ENCODE peak calls at places on chromosomes 6 and 20, in eight cellular contexts. L, K, J, P, C, F, G and M are unnamed samples.

GRCh38 chr6:82894653-82895259 is 170.9 kb downstream of the UBE3D start:
- DNase-seq in L (no peak), K (no peak), J (no peak), P (no peak), C (no peak), F (no peak), G (no peak), M (no peak)

GRCh38 chr20:51888186-51888790 is 86.0 kb upstream of the SALL4 start:
- DNase-seq in L (no peak), K (no peak), J (no peak), P (no peak), C (no peak), F (no peak), G (no peak), M (no peak)

GRCh38 chr6:137709424-137710281 is 157.4 kb upstream of the TNFAIP3 start:
- DNase-seq in L (no peak), K (no peak), J (no peak), P (no peak), C (no peak), F (no peak), G (peak; percentile 89), M (no peak)

GRCh38 chr20:50582591-50583234 is 72.5 kb downstream of the PTPN1 start:
- DNase-seq in L (no peak), K (no peak), J (no peak), P (no peak), C (no peak), F (peak; percentile 53), G (no peak), M (no peak)

GRCh38 chr6:146851837-146852236 is 253.1 kb downstream of the ADGB start:
- DNase-seq in L (no peak), K (no peak), J (no peak), P (no peak), C (no peak), F (no peak), G (peak; percentile 44), M (no peak)

GRCh38 chr6:163094881-163095280 is 319.6 kb upstream of the QKI start:
- DNase-seq in L (no peak), K (no peak), J (no peak), P (no peak), C (no peak), F (no peak), G (no peak), M (no peak)

GRCh38 chr6:41074692-41075436 is 2.1 kb downstream of the NFYA start:
- DNase-seq in L (no peak), K (no peak), J (no peak), P (no peak), C (peak; percentile 35), F (no peak), G (no peak), M (no peak)

GRCh38 chr6:70369332-70369950 is 43.9 kb upstream of the FAM135A start:
- DNase-seq in L (peak; percentile 73), K (peak; percentile 45), J (no peak), P (peak; percentile 82), C (peak; percentile 66), F (peak; percentile 63), G (peak; percentile 76), M (no peak)

GRCh38 chr20:58374906-58375760 is 13.9 kb upstream of the VAPB start:
- DNase-seq in L (peak; percentile 16), K (no peak), J (no peak), P (no peak), C (no peak), F (no peak), G (no peak), M (no peak)

DNA sequence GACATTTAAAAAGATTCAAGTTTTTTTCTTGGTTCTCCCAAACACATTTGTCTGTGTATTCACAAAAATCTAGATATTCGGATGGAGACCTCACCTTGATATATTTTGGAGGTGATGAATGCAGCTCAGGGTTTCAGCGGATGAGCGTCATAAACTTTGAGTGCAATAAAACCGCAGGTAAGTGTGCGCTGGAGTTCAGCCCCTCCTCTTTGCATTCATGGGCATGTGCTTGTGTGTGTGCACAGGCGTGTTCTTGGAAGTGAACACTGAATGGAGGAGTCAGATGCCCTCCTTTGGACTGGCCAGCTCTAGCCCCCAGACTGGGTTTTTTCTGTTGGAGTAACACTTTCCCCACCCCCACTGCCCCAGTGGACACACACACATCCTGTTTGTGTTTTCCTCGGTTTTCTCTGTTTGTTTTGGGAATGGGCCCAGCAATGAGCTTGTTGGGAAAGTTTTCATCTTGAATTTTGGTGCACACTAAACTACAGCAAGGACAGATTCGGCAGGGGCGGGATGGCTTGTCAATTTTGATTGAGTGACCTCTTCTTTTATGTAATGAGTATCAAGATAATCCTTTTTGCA is 65.6 kb downstream of the IGF2R start:
- DNase-seq in L (no peak), K (no peak), J (no peak), P (no peak), C (no peak), F (no peak), G (no peak), M (no peak)
- TF ChIP-seq CTCF in L (no peak), K (no peak), J (no peak), P (no peak), C (no peak), F (no peak), G (no peak), M (no peak)

GRCh38 chr6:154974485-154975149 is 20.5 kb upstream of the TIAM2 start:
- DNase-seq in L (no peak), K (no peak), J (no peak), P (no peak), C (no peak), F (no peak), G (peak; percentile 17), M (no peak)
- TF ChIP-seq CTCF in L (peak; percentile 39), K (no peak), J (no peak), P (no peak), C (no peak), F (no peak), G (no peak), M (no peak)

GRCh38 chr20:23361651-23362391 is at the start of gene GZF1:
- DNase-seq in L (peak; percentile 99), K (peak; percentile 98), J (peak; percentile 99), P (peak; percentile 100), C (peak; percentile 100), F (peak; percentile 96), G (peak; percentile 99), M (peak; percentile 94)
- TF ChIP-seq CTCF in L (no peak), K (peak; percentile 27), J (peak; percentile 18), P (no peak), C (peak; percentile 8), F (no peak), G (no peak), M (no peak)

GRCh38 chr6:7088076-7088742 is 19.6 kb upstream of the RREB1 start:
- DNase-seq in L (no peak), K (no peak), J (no peak), P (no peak), C (no peak), F (no peak), G (no peak), M (no peak)

GRCh38 chr6:7085911-7086310 is 21.9 kb upstream of the RREB1 start:
- DNase-seq in L (no peak), K (peak; percentile 30), J (no peak), P (no peak), C (peak; percentile 23), F (peak; percentile 37), G (peak; percentile 16), M (peak; percentile 46)

GRCh38 chr6:7087491-7087979 is 20.2 kb upstream of the RREB1 start:
- DNase-seq in L (no peak), K (no peak), J (peak; percentile 61), P (no peak), C (no peak), F (peak; percentile 35), G (no peak), M (no peak)

GRCh38 chr6:7087066-7087465 is 20.7 kb upstream of the RREB1 start:
- DNase-seq in L (no peak), K (no peak), J (no peak), P (no peak), C (no peak), F (no peak), G (no peak), M (no peak)

GRCh38 chr6:7086488-7086887 is 21.3 kb upstream of the RREB1 start:
- DNase-seq in L (no peak), K (peak; percentile 30), J (no peak), P (no peak), C (peak; percentile 34), F (peak; percentile 58), G (no peak), M (no peak)
- TF ChIP-seq CTCF in L (no peak), K (no peak), J (no peak), P (no peak), C (no peak), F (peak; percentile 49), G (no peak), M (no peak)

DNA sequence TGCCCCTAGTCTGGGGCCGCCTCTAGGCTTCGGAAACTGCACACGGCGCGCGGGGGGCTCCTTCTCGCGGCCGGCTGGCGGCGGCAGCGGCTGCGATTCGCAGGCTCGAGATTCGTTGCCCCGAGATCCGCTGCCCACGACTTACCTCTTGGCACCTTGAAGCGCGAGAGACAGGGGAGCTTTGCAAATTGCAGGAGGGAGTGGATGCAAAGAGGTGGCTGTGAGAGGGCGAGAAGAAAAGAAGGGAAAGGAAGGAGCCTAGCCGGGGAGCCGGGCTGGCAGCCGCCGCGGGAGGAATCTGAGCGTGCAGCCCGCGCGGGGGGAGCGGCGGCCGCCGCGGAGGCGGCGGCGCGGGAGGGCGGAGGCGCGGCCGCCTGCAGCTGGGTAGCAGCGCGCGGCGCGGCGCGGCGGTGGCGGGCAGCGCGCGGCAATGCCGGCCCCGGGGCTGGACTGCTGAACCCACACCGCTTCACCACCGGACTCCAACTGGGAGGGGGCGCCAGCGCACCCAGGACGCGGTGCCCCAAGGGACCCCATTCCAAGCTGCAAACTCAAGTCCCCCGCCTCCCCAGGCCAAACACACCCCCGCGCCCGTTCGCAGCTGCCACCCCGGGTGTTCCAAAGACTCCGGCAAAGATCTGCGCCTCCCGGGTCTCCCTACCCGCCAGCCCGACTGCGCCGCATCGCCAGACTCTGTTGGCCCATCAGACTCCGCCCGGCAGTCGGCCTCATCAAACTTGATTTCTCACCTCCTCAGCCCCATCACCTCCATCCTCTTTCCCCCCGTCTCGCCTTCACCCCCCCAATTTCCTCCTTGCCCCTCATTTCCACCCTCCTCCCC is 44.2 kb upstream of the SUPT3H start:
- DNase-seq in L (peak; percentile 50), K (peak; percentile 54), J (peak; percentile 78), P (peak; percentile 62), C (peak; percentile 47), F (peak; percentile 26), G (peak; percentile 72), M (no peak)
- TF ChIP-seq CTCF in L (no peak), K (peak; percentile 24), J (no peak), P (no peak), C (peak; percentile 5), F (peak; percentile 35), G (peak; percentile 37), M (no peak)

DNA sequence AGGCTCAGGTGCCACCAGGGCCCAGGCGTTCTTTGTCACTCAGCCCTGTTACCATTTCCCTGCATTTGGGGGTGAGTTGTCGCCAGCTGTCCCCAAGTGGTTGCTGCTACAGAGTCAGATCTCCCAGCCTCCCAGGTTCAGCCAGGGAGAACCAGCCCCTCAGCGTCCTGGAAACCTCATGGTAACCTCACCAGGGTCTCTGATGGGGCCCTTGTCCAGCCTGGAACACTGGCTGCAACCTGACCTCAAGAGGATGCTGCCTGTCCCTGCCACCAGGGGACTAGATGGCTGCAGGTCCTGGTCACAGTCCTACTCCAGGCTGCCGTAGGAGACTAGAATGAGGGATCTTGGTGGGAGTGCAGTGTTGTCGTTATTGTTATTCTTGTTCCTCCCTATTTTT is 228.3 kb upstream of the PDE10A start:
- DNase-seq in L (no peak), K (no peak), J (no peak), P (no peak), C (no peak), F (no peak), G (no peak), M (no peak)
- TF ChIP-seq CTCF in L (no peak), K (no peak), J (no peak), P (no peak), C (no peak), F (no peak), G (no peak), M (no peak)